ENCODE peak calls at places on chromosome 15, in four cellular contexts. M, W, P and A are unnamed samples.

GRCh38 chr15:99704444-99704838 is 28.8 kb downstream of the LYSMD4 start:
- DNase-seq in W (no peak), M (no peak), P (no peak), A (no peak)

GRCh38 chr15:85167568-85167967 is 185.9 kb downstream of the PDE8A start:
- DNase-seq in W (no peak), P (no peak), M (no peak), A (no peak)

GRCh38 chr15:47397587-47397986 is 319.7 kb upstream of the SEMA6D start:
- DNase-seq in M (no peak), W (no peak), P (no peak), A (no peak)

GRCh38 chr15:72562878-72563277 is 88.7 kb downstream of the ARIH1 start:
- DNase-seq in W (no peak), M (no peak), P (no peak), A (no peak)

GRCh38 chr15:36007699-36008098 is 461.7 kb upstream of the DPH6 start:
- DNase-seq in P (no peak), M (no peak), W (no peak), A (no peak)

GRCh38 chr15:25784876-25785642 is 78.1 kb downstream of the ATP10A start:
- DNase-seq in M (peak), W (no peak), P (no peak), A (no peak)

GRCh38 chr15:73389971-73390544 is 21.3 kb upstream of the HCN4 start:
- DNase-seq in P (no peak), M (no peak), W (no peak), A (no peak)

GRCh38 chr15:33292718-33293307 is 18.0 kb upstream of the RYR3 start:
- DNase-seq in M (peak), W (peak), P (no peak), A (peak)

GRCh38 chr15:92648190-92648875 is 7.2 kb downstream of the FAM174B start:
- DNase-seq in P (no peak), M (no peak), W (no peak), A (no peak)

GRCh38 chr15:39598186-39598850 is 17.4 kb downstream of the THBS1 start:
- DNase-seq in P (no peak), M (no peak), W (no peak), A (no peak)

GRCh38 chr15:78944669-78945407 is at the start of gene CTSH:
- DNase-seq in M (peak), P (no peak), W (peak), A (peak)

GRCh38 chr15:101437209-101437608 is 52.3 kb downstream of the PCSK6 start:
- DNase-seq in P (no peak), M (no peak), W (no peak), A (no peak)

GRCh38 chr15:88878720-88879184 is 16.6 kb downstream of the HAPLN3 start:
- DNase-seq in P (no peak), W (no peak), M (no peak), A (peak)

GRCh38 chr15:66036859-66037258 is 167.6 kb downstream of the RAB11A start:
- DNase-seq in P (no peak), M (no peak), W (no peak), A (no peak)

GRCh38 chr15:66032006-66032405 is 162.7 kb downstream of the RAB11A start:
- DNase-seq in M (no peak), W (no peak), P (no peak), A (no peak)

GRCh38 chr15:66035901-66036300 is 166.6 kb downstream of the RAB11A start:
- DNase-seq in P (no peak), W (no peak), M (no peak), A (no peak)

GRCh38 chr15:66038387-66039116 is 169.3 kb downstream of the RAB11A start:
- DNase-seq in P (no peak), M (no peak), W (no peak), A (no peak)

DNA sequence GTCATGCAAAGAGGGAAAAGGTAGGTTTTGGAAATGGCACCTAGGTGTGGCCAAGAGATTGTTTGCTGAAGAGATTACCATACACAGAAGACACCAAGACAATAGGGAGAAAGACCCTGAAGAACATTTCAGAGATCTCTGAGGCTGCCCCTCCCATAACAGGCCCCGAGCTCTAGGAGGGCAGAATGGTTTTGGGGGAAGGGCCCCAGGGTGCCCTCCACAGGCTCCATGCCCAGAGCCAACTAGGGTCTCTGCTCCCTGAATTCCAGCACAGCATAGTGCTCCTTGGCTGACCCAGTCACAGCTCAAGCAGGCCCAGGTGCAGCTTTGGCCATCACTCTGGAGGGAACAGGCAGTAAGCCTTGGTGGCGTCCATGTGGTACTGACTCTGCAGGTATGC is 163.9 kb downstream of the RAB11A start:
- DNase-seq in W (no peak), M (no peak), P (no peak), A (no peak)
- H3K27ac ChIP-seq in W (no peak), M (no peak), P (no peak), A (no peak)

DNA sequence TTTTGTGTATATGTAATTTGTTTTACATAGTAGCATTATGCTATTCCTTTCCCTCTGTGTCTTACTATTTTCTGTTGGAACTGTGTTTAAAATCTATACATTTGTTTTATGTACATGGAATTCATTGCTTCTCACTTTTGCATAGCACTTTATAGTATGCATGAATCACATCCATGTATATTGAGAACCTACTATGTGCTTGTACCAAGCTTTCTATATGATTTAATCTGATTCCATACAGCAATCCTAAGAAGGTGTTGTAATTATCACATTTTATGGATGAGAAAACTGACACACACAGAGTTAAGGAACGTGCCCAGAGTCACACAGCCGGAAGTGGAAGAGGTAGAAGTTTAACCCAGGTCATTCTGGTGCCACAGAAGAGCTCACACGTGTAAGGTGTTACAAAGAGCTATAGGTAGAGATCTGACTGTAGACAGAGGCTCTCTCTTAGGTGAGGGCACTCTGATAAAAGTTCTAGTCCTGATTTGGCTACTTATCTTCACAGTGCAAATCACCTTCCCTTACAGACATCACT is 3.5 kb upstream of the SMAD3 start:
- DNase-seq in M (no peak), P (no peak), W (no peak), A (no peak)
- H3K27ac ChIP-seq in M (no peak), P (no peak), W (no peak), A (no peak)

GRCh38 chr15:63018639-63019038 is 23.9 kb upstream of the TPM1 start:
- DNase-seq in M (no peak), W (no peak), P (no peak), A (no peak)
- H3K27ac ChIP-seq in M (no peak), W (peak), P (peak), A (no peak)

DNA sequence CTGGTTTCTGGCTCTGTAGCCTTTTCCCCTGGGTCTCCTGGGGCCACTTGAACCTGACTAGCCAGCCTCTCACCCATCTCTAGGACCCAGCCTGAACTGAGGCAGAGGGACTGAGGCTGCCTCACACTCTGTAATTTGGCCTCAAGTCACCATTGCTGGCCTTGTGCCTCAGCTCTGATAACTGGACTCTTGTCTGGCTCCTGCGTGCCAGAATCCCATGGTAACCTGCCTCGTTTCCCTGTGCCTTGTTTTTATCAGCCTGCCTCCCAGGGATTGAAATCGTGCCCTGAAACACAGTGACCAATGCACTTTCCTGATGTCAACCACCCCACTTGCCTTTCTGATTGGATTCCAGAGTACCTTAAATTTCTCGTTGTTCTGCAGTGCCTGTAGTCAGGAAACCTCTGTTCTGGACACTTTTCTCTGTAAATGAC is 27.9 kb downstream of the CRTC3 start:
- DNase-seq in W (peak), M (peak), P (peak), A (peak)
- H3K27ac ChIP-seq in W (peak), M (peak), P (peak), A (peak)

GRCh38 chr15:83709813-83710212 is 55.9 kb downstream of the ADAMTSL3 start:
- DNase-seq in W (no peak), P (no peak), M (no peak), A (no peak)
- H3K27ac ChIP-seq in W (no peak), P (no peak), M (no peak), A (no peak)

GRCh38 chr15:90465140-90465929 is 64.4 kb upstream of the CRTC3 start:
- DNase-seq in P (no peak), M (no peak), W (no peak), A (no peak)
- H3K27ac ChIP-seq in P (peak), M (peak), W (peak), A (peak)

GRCh38 chr15:43133429-43134156 is at the start of gene TMEM62:
- DNase-seq in W (peak), P (peak), M (peak), A (peak)
- H3K27ac ChIP-seq in W (peak), P (peak), M (peak), A (peak)